ENCODE peak calls at places on chromosome 5, in ten cellular contexts. One of them, this sample, is unnamed.

GRCh38 chr5:4581289-4581688 is 558.8 kb upstream of the ADAMTS16 start:
- DNase-seq in GM12864: no peak
- DNase-seq in PC-3: no peak
- DNase-seq in fibroblast of mammary gland: no peak
- DNase-seq in IMR-90: no peak
- DNase-seq in AG09319: no peak
- DNase-seq in BE2C: no peak
- DNase-seq in GM23338: no peak
- DNase-seq in endothelial cell of umbilical vein: no peak
- DNase-seq in CD8-positive, alpha-beta T cell: no peak
- DNase-seq in this sample: no peak

GRCh38 chr5:174410716-174411512 is 313.5 kb upstream of the MSX2 start:
- DNase-seq in GM12864: no peak
- DNase-seq in PC-3: no peak
- DNase-seq in fibroblast of mammary gland: no peak
- DNase-seq in IMR-90: peak; percentile 4
- DNase-seq in AG09319: no peak
- DNase-seq in BE2C: peak; percentile 32
- DNase-seq in GM23338: no peak
- DNase-seq in endothelial cell of umbilical vein: no peak
- DNase-seq in CD8-positive, alpha-beta T cell: no peak
- DNase-seq in this sample: no peak

GRCh38 chr5:155089649-155090048 is 76.1 kb downstream of the KIF4B start:
- DNase-seq in GM12864: no peak
- DNase-seq in PC-3: no peak
- DNase-seq in fibroblast of mammary gland: peak; percentile 36
- DNase-seq in IMR-90: no peak
- DNase-seq in AG09319: no peak
- DNase-seq in BE2C: no peak
- DNase-seq in GM23338: no peak
- DNase-seq in endothelial cell of umbilical vein: no peak
- DNase-seq in CD8-positive, alpha-beta T cell: no peak
- DNase-seq in this sample: no peak

GRCh38 chr5:160272889-160273288 is 39.5 kb downstream of the CCNJL start:
- DNase-seq in GM12864: no peak
- DNase-seq in PC-3: no peak
- DNase-seq in fibroblast of mammary gland: no peak
- DNase-seq in IMR-90: no peak
- DNase-seq in AG09319: no peak
- DNase-seq in BE2C: no peak
- DNase-seq in GM23338: no peak
- DNase-seq in endothelial cell of umbilical vein: no peak
- DNase-seq in CD8-positive, alpha-beta T cell: no peak
- DNase-seq in this sample: no peak

GRCh38 chr5:114185274-114185673 is 176.6 kb upstream of the KCNN2 start:
- DNase-seq in GM12864: no peak
- DNase-seq in PC-3: peak; percentile 40
- DNase-seq in fibroblast of mammary gland: peak; percentile 59
- DNase-seq in IMR-90: no peak
- DNase-seq in AG09319: peak; percentile 43
- DNase-seq in BE2C: peak; percentile 8
- DNase-seq in GM23338: peak; percentile 60
- DNase-seq in endothelial cell of umbilical vein: peak; percentile 32
- DNase-seq in CD8-positive, alpha-beta T cell: no peak
- DNase-seq in this sample: no peak

GRCh38 chr5:169527863-169528262 is 55.7 kb upstream of the SPDL1 start:
- DNase-seq in GM12864: no peak
- DNase-seq in PC-3: no peak
- DNase-seq in fibroblast of mammary gland: peak; percentile 79
- DNase-seq in IMR-90: no peak
- DNase-seq in AG09319: peak; percentile 4
- DNase-seq in BE2C: no peak
- DNase-seq in GM23338: no peak
- DNase-seq in endothelial cell of umbilical vein: no peak
- DNase-seq in CD8-positive, alpha-beta T cell: no peak
- DNase-seq in this sample: no peak

GRCh38 chr5:143393516-143393915 is 10.0 kb downstream of the NR3C1 start:
- DNase-seq in GM12864: no peak
- DNase-seq in PC-3: no peak
- DNase-seq in fibroblast of mammary gland: no peak
- DNase-seq in IMR-90: no peak
- DNase-seq in AG09319: no peak
- DNase-seq in BE2C: no peak
- DNase-seq in GM23338: no peak
- DNase-seq in endothelial cell of umbilical vein: no peak
- DNase-seq in CD8-positive, alpha-beta T cell: no peak
- DNase-seq in this sample: no peak

GRCh38 chr5:134957920-134958608 is 9.6 kb upstream of the CATSPER3 start:
- DNase-seq in GM12864: no peak
- DNase-seq in PC-3: no peak
- DNase-seq in fibroblast of mammary gland: no peak
- DNase-seq in IMR-90: no peak
- DNase-seq in AG09319: no peak
- DNase-seq in BE2C: no peak
- DNase-seq in GM23338: no peak
- DNase-seq in endothelial cell of umbilical vein: no peak
- DNase-seq in CD8-positive, alpha-beta T cell: no peak
- DNase-seq in this sample: no peak

GRCh38 chr5:22500521-22500920 is 352.6 kb downstream of the CDH12 start:
- DNase-seq in GM12864: no peak
- DNase-seq in PC-3: no peak
- DNase-seq in fibroblast of mammary gland: no peak
- DNase-seq in IMR-90: no peak
- DNase-seq in AG09319: no peak
- DNase-seq in BE2C: no peak
- DNase-seq in GM23338: no peak
- DNase-seq in endothelial cell of umbilical vein: no peak
- DNase-seq in CD8-positive, alpha-beta T cell: no peak
- DNase-seq in this sample: no peak

GRCh38 chr5:127312131-127312530 is 21.5 kb downstream of the MEGF10 start:
- DNase-seq in GM12864: no peak
- DNase-seq in PC-3: no peak
- DNase-seq in fibroblast of mammary gland: no peak
- DNase-seq in IMR-90: no peak
- DNase-seq in AG09319: no peak
- DNase-seq in BE2C: no peak
- DNase-seq in GM23338: no peak
- DNase-seq in endothelial cell of umbilical vein: no peak
- DNase-seq in CD8-positive, alpha-beta T cell: no peak
- DNase-seq in this sample: no peak

GRCh38 chr5:80399553-80400239 is 8.2 kb upstream of the ZFYVE16 start:
- DNase-seq in GM12864: peak; percentile 37
- DNase-seq in PC-3: peak; percentile 8
- DNase-seq in fibroblast of mammary gland: peak; percentile 86
- DNase-seq in IMR-90: peak; percentile 73
- DNase-seq in AG09319: peak; percentile 48
- DNase-seq in BE2C: no peak
- DNase-seq in GM23338: no peak
- DNase-seq in endothelial cell of umbilical vein: no peak
- DNase-seq in CD8-positive, alpha-beta T cell: no peak
- DNase-seq in this sample: no peak

DNA sequence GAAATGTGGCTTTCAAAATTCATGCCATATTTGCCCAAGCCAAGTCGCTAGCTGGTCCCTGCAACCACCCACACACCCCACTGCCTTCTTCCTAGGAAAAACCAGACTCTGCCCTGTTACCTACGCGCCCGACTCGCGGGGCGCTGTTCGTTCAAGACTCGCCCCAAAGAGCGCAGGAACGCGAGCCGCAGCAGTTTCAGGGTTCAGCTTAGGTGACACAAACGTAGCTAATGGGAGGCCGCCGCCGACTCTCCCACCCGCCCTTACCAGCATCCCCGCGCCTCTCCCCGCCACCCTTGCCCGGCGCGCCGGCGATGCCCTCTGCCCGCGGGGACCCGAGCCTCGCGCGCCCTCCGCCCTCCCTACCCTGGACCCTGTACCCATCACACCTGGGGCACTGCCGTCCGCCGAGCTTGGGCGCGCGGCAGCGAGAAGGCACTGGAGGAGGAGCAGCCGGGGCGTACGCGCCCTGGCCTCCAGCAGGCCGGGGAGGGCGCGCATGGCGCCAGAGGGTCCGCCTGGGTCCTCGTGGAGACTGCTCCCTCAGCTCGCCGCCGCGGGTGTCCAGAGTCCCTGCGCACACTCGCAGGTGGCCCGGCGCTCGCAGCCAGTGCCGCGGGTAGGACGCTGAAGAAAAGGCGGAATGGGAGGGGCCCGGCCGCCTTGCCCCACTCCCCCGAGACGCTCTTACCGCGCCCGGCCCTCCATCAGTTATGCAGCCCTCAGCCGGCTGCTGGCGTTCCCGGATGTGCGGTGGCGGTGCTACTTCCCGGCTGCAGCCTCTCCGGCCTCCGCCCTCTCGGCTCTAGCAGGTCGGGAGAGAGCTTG is at the start of gene EMB:
- DNase-seq in GM12864: peak; percentile 51
- DNase-seq in PC-3: peak; percentile 38
- DNase-seq in fibroblast of mammary gland: peak; percentile 6
- DNase-seq in IMR-90: no peak
- DNase-seq in AG09319: no peak
- DNase-seq in BE2C: peak; percentile 8
- DNase-seq in GM23338: peak; percentile 92
- DNase-seq in endothelial cell of umbilical vein: no peak
- DNase-seq in CD8-positive, alpha-beta T cell: peak; percentile 78
- DNase-seq in this sample: peak; percentile 36
- TF ChIP-seq CTCF in GM12864: peak; percentile 58
- TF ChIP-seq CTCF in PC-3: no peak
- TF ChIP-seq CTCF in fibroblast of mammary gland: no peak
- TF ChIP-seq CTCF in IMR-90: no peak
- TF ChIP-seq CTCF in AG09319: no peak
- TF ChIP-seq CTCF in BE2C: no peak
- TF ChIP-seq CTCF in GM23338: peak; percentile 40
- TF ChIP-seq CTCF in endothelial cell of umbilical vein: no peak
- TF ChIP-seq CTCF in CD8-positive, alpha-beta T cell: peak; percentile 33
- TF ChIP-seq CTCF in this sample: no peak

GRCh38 chr5:2207966-2208544 is 325.3 kb upstream of the IRX4 start:
- DNase-seq in GM12864: no peak
- DNase-seq in PC-3: peak; percentile 54
- DNase-seq in fibroblast of mammary gland: peak; percentile 1
- DNase-seq in IMR-90: no peak
- DNase-seq in AG09319: no peak
- DNase-seq in BE2C: no peak
- DNase-seq in GM23338: peak; percentile 74
- DNase-seq in endothelial cell of umbilical vein: no peak
- DNase-seq in CD8-positive, alpha-beta T cell: no peak
- DNase-seq in this sample: no peak
- TF ChIP-seq CTCF in GM12864: no peak
- TF ChIP-seq CTCF in PC-3: peak; percentile 58
- TF ChIP-seq CTCF in fibroblast of mammary gland: no peak
- TF ChIP-seq CTCF in IMR-90: no peak
- TF ChIP-seq CTCF in AG09319: no peak
- TF ChIP-seq CTCF in BE2C: no peak
- TF ChIP-seq CTCF in GM23338: peak; percentile 78
- TF ChIP-seq CTCF in endothelial cell of umbilical vein: no peak
- TF ChIP-seq CTCF in CD8-positive, alpha-beta T cell: no peak
- TF ChIP-seq CTCF in this sample: no peak

DNA sequence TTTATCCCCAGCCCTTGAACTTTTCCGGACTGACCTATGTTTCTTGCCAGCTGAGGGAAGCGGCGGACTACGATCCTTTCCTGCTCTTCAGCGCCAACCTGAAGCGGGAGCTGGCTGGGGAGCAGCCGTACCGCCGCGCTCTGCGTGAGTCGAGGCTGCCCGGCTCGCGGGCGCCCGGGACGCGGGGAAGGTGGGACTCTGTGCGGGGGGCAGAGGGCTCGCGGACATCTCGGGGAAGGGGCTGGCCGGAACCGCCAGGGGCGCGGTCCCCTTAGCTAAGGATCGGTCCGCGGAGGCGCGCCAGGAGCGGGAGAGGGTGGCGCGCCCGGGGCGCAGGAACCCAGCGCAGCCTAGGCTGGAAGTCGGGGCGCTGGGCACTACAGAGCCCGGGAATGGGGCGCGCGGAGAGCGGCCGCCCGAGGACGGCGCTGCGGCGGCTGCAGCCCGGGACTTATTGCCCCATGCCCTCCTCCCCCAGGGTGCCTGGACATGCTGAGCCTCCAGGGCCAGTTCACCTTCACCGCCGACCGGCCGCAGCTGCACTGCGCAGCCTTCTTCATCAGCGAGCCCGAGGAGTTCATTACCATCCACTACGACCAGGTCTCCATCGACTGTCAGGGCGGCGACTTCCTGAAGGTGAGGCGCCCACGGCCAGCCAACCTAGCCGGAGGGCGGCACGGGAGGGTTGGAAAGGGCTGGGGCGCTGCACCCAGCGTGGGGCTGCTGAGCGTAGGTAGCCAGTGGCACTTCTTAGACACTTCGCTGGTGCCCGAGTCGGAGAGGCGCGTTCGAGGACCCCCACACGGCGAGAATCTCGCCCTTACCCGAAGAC is 922 bp downstream of the CRHBP start:
- DNase-seq in GM12864: no peak
- DNase-seq in PC-3: no peak
- DNase-seq in fibroblast of mammary gland: no peak
- DNase-seq in IMR-90: no peak
- DNase-seq in AG09319: no peak
- DNase-seq in BE2C: no peak
- DNase-seq in GM23338: peak; percentile 68
- DNase-seq in endothelial cell of umbilical vein: peak; percentile 20
- DNase-seq in CD8-positive, alpha-beta T cell: no peak
- DNase-seq in this sample: peak; percentile 47
- TF ChIP-seq CTCF in GM12864: no peak
- TF ChIP-seq CTCF in PC-3: no peak
- TF ChIP-seq CTCF in fibroblast of mammary gland: no peak
- TF ChIP-seq CTCF in IMR-90: no peak
- TF ChIP-seq CTCF in AG09319: no peak
- TF ChIP-seq CTCF in BE2C: no peak
- TF ChIP-seq CTCF in GM23338: no peak
- TF ChIP-seq CTCF in endothelial cell of umbilical vein: no peak
- TF ChIP-seq CTCF in CD8-positive, alpha-beta T cell: no peak
- TF ChIP-seq CTCF in this sample: no peak

DNA sequence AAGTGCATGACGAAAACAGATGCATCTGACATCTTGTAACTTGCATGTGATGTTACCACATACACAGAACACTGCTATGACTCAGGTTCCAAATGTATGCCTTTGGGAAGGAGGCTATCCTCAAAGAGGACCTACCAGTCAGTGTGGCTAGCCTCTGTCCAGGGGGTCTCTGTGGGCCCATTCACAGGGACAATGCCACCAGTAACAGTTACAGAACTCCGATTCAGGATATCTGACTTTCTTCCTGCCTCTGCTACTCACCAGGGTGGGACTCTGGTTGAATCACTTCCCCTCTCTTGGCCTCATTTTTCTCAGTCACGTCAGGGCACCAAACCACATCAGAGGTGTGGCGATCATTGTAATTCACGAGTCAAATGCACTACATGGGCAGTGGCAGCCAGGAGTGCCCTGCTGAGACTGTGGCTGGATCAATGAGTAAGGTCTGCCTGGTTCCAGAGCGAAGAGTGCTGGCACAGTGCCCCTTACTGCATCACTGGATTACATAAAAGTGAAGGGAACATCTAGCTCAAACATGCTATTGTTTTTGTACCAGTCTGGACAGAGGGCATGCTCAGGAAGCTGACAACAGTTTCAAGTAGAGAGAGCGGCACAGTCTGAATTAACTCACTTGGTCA is 13.2 kb downstream of the ATOX1 start:
- DNase-seq in GM12864: no peak
- DNase-seq in PC-3: peak; percentile 99
- DNase-seq in fibroblast of mammary gland: peak; percentile 93
- DNase-seq in IMR-90: peak; percentile 81
- DNase-seq in AG09319: no peak
- DNase-seq in BE2C: no peak
- DNase-seq in GM23338: no peak
- DNase-seq in endothelial cell of umbilical vein: peak; percentile 87
- DNase-seq in CD8-positive, alpha-beta T cell: peak; percentile 36
- DNase-seq in this sample: no peak
- TF ChIP-seq CTCF in GM12864: no peak
- TF ChIP-seq CTCF in PC-3: no peak
- TF ChIP-seq CTCF in fibroblast of mammary gland: no peak
- TF ChIP-seq CTCF in IMR-90: no peak
- TF ChIP-seq CTCF in AG09319: no peak
- TF ChIP-seq CTCF in BE2C: no peak
- TF ChIP-seq CTCF in GM23338: no peak
- TF ChIP-seq CTCF in endothelial cell of umbilical vein: no peak
- TF ChIP-seq CTCF in CD8-positive, alpha-beta T cell: no peak
- TF ChIP-seq CTCF in this sample: no peak